ENCODE peak calls at places on chromosomes 2 and 18, in four cellular contexts. One of them, this sample, is unnamed. For H3K9me3, the result is how much of the 10 kb centered on the place peaks cover.

GRCh38 chr2:197615033-197615652 is 60.2 kb downstream of the RFTN2 start:
- DNase-seq in colonic mucosa: peak
- DNase-seq in tibial nerve: no peak
- DNase-seq in neural progenitor cell: no peak
- DNase-seq in this sample: peak

GRCh38 chr2:78718483-78718882 is 307.0 kb upstream of the REG3G start:
- DNase-seq in neural progenitor cell: no peak
- DNase-seq in tibial nerve: no peak
- DNase-seq in colonic mucosa: no peak
- DNase-seq in this sample: no peak

GRCh38 chr2:240298316-240298790 is 137.1 kb upstream of the GPC1 start:
- DNase-seq in colonic mucosa: no peak
- DNase-seq in neural progenitor cell: no peak
- DNase-seq in tibial nerve: no peak
- DNase-seq in this sample: no peak

GRCh38 chr2:9656270-9656766 is 25.5 kb upstream of the YWHAQ start:
- DNase-seq in neural progenitor cell: peak
- DNase-seq in colonic mucosa: no peak
- DNase-seq in tibial nerve: no peak
- DNase-seq in this sample: no peak

GRCh38 chr2:85890522-85891176 is 1.9 kb upstream of the ST3GAL5 start:
- DNase-seq in colonic mucosa: no peak
- DNase-seq in tibial nerve: no peak
- DNase-seq in neural progenitor cell: no peak
- DNase-seq in this sample: no peak

GRCh38 chr2:174878537-174879147 is 114.4 kb upstream of the CHRNA1 start:
- DNase-seq in neural progenitor cell: peak
- DNase-seq in colonic mucosa: no peak
- DNase-seq in tibial nerve: no peak
- DNase-seq in this sample: peak

GRCh38 chr18:57925706-57926105 is 118.3 kb upstream of the NEDD4L start:
- DNase-seq in neural progenitor cell: no peak
- DNase-seq in tibial nerve: no peak
- DNase-seq in colonic mucosa: no peak
- DNase-seq in this sample: no peak

GRCh38 chr2:20781656-20782265 is 41.1 kb downstream of the LDAH start:
- DNase-seq in colonic mucosa: no peak
- DNase-seq in tibial nerve: no peak
- DNase-seq in neural progenitor cell: peak
- DNase-seq in this sample: peak

GRCh38 chr2:215660687-215661086 is 224.8 kb upstream of the FN1 start:
- DNase-seq in colonic mucosa: no peak
- DNase-seq in neural progenitor cell: no peak
- DNase-seq in tibial nerve: no peak
- DNase-seq in this sample: no peak

GRCh38 chr2:148132400-148132799 is 111.5 kb downstream of the MBD5 start:
- DNase-seq in neural progenitor cell: no peak
- DNase-seq in colonic mucosa: no peak
- DNase-seq in tibial nerve: no peak
- DNase-seq in this sample: no peak

GRCh38 chr2:22691666-22692065 is 693.3 kb upstream of the KLHL29 start:
- DNase-seq in tibial nerve: no peak
- DNase-seq in colonic mucosa: no peak
- DNase-seq in neural progenitor cell: peak
- DNase-seq in this sample: no peak

GRCh38 chr18:48848641-48849143 is 102.1 kb downstream of the SMAD7 start:
- DNase-seq in colonic mucosa: no peak
- DNase-seq in tibial nerve: no peak
- DNase-seq in neural progenitor cell: peak
- DNase-seq in this sample: no peak

GRCh38 chr2:112601754-112602153 is 17.3 kb downstream of the CHCHD5 start:
- DNase-seq in neural progenitor cell: no peak
- DNase-seq in colonic mucosa: no peak
- DNase-seq in tibial nerve: no peak
- DNase-seq in this sample: no peak

GRCh38 chr18:8835556-8835955 is 130.2 kb downstream of the MTCL1 start:
- DNase-seq in neural progenitor cell: no peak
- DNase-seq in tibial nerve: no peak
- DNase-seq in colonic mucosa: no peak
- DNase-seq in this sample: no peak

GRCh38 chr2:96083064-96083889 is 33.1 kb downstream of the ADRA2B start:
- DNase-seq in colonic mucosa: peak
- DNase-seq in tibial nerve: no peak
- DNase-seq in neural progenitor cell: no peak
- DNase-seq in this sample: no peak

GRCh38 chr2:235854276-235854675 is 313.9 kb downstream of the GBX2 start:
- DNase-seq in neural progenitor cell: no peak
- DNase-seq in tibial nerve: no peak
- DNase-seq in colonic mucosa: no peak
- DNase-seq in this sample: no peak

GRCh38 chr18:48728204-48728833 is 189.5 kb downstream of the CTIF start:
- DNase-seq in tibial nerve: no peak
- DNase-seq in colonic mucosa: no peak
- DNase-seq in neural progenitor cell: no peak
- DNase-seq in this sample: no peak

GRCh38 chr2:38533180-38533579 is 69.5 kb downstream of the HNRNPLL start:
- DNase-seq in tibial nerve: no peak
- DNase-seq in colonic mucosa: no peak
- DNase-seq in neural progenitor cell: no peak
- DNase-seq in this sample: no peak

GRCh38 chr2:224922142-224922727 is 120.0 kb downstream of the DOCK10 start:
- DNase-seq in colonic mucosa: no peak
- DNase-seq in tibial nerve: no peak
- DNase-seq in neural progenitor cell: no peak
- DNase-seq in this sample: peak

GRCh38 chr2:72142743-72143440 is 4.8 kb downstream of the CYP26B1 start:
- DNase-seq in neural progenitor cell: peak
- DNase-seq in tibial nerve: peak
- DNase-seq in colonic mucosa: peak
- DNase-seq in this sample: peak
- H3K27ac ChIP-seq in neural progenitor cell: no peak
- H3K27ac ChIP-seq in tibial nerve: no peak
- H3K27ac ChIP-seq in colonic mucosa: no peak
- H3K27ac ChIP-seq in this sample: no peak

GRCh38 chr2:57313678-57314077 is 732.9 kb upstream of the VRK2 start:
- DNase-seq in tibial nerve: no peak
- DNase-seq in colonic mucosa: no peak
- DNase-seq in neural progenitor cell: no peak
- DNase-seq in this sample: no peak
- H3K9me3 ChIP-seq in tibial nerve: under half
- H3K9me3 ChIP-seq in colonic mucosa: under half
- H3K9me3 ChIP-seq in neural progenitor cell: under half
- H3K9me3 ChIP-seq in this sample: under half

GRCh38 chr2:74371421-74371820 is 8.7 kb downstream of the DCTN1 start:
- DNase-seq in tibial nerve: no peak
- DNase-seq in colonic mucosa: no peak
- DNase-seq in neural progenitor cell: no peak
- DNase-seq in this sample: no peak
- H3K4me3 ChIP-seq in tibial nerve: no peak
- H3K4me3 ChIP-seq in colonic mucosa: no peak
- H3K4me3 ChIP-seq in neural progenitor cell: no peak
- H3K4me3 ChIP-seq in this sample: no peak

GRCh38 chr2:42053791-42054656 is 6.2 kb downstream of the PKDCC start:
- DNase-seq in colonic mucosa: peak
- DNase-seq in neural progenitor cell: no peak
- DNase-seq in tibial nerve: no peak
- DNase-seq in this sample: peak

GRCh38 chr2:42051168-42052125 is 3.6 kb downstream of the PKDCC start:
- DNase-seq in neural progenitor cell: peak
- DNase-seq in tibial nerve: no peak
- DNase-seq in colonic mucosa: peak
- DNase-seq in this sample: no peak

GRCh38 chr2:42054657-42055430 is 7.0 kb downstream of the PKDCC start:
- DNase-seq in neural progenitor cell: no peak
- DNase-seq in colonic mucosa: peak
- DNase-seq in tibial nerve: no peak
- DNase-seq in this sample: peak

GRCh38 chr2:42053482-42053790 is 5.6 kb downstream of the PKDCC start:
- DNase-seq in colonic mucosa: no peak
- DNase-seq in tibial nerve: no peak
- DNase-seq in neural progenitor cell: no peak
- DNase-seq in this sample: no peak

GRCh38 chr2:42052702-42053481 is 5.1 kb downstream of the PKDCC start:
- DNase-seq in colonic mucosa: peak
- DNase-seq in neural progenitor cell: no peak
- DNase-seq in tibial nerve: no peak
- DNase-seq in this sample: no peak
- H3K27ac ChIP-seq in colonic mucosa: peak
- H3K27ac ChIP-seq in neural progenitor cell: peak
- H3K27ac ChIP-seq in tibial nerve: peak
- H3K27ac ChIP-seq in this sample: peak

GRCh38 chr2:210428415-210429179 is 48.0 kb downstream of the LANCL1 start:
- DNase-seq in tibial nerve: no peak
- DNase-seq in colonic mucosa: no peak
- DNase-seq in neural progenitor cell: no peak
- DNase-seq in this sample: no peak
- H3K9me3 ChIP-seq in tibial nerve: under half
- H3K9me3 ChIP-seq in colonic mucosa: under half
- H3K9me3 ChIP-seq in neural progenitor cell: under half
- H3K9me3 ChIP-seq in this sample: under half

GRCh38 chr18:3442894-3443293 is 7.1 kb upstream of the TGIF1 start:
- DNase-seq in neural progenitor cell: no peak
- DNase-seq in colonic mucosa: no peak
- DNase-seq in tibial nerve: no peak
- DNase-seq in this sample: no peak
- H3K4me3 ChIP-seq in neural progenitor cell: no peak
- H3K4me3 ChIP-seq in colonic mucosa: no peak
- H3K4me3 ChIP-seq in tibial nerve: no peak
- H3K4me3 ChIP-seq in this sample: no peak

GRCh38 chr2:128309341-128310093 is 9.2 kb downstream of the HS6ST1 start:
- DNase-seq in colonic mucosa: peak
- DNase-seq in neural progenitor cell: peak
- DNase-seq in tibial nerve: peak
- DNase-seq in this sample: peak

GRCh38 chr2:128311216-128311754 is 7.4 kb downstream of the HS6ST1 start:
- DNase-seq in neural progenitor cell: no peak
- DNase-seq in colonic mucosa: peak
- DNase-seq in tibial nerve: no peak
- DNase-seq in this sample: no peak

GRCh38 chr2:128310761-128311160 is 7.9 kb downstream of the HS6ST1 start:
- DNase-seq in neural progenitor cell: no peak
- DNase-seq in tibial nerve: no peak
- DNase-seq in colonic mucosa: peak
- DNase-seq in this sample: no peak

GRCh38 chr2:128308889-128309288 is 9.8 kb downstream of the HS6ST1 start:
- DNase-seq in neural progenitor cell: no peak
- DNase-seq in colonic mucosa: no peak
- DNase-seq in tibial nerve: no peak
- DNase-seq in this sample: no peak

DNA sequence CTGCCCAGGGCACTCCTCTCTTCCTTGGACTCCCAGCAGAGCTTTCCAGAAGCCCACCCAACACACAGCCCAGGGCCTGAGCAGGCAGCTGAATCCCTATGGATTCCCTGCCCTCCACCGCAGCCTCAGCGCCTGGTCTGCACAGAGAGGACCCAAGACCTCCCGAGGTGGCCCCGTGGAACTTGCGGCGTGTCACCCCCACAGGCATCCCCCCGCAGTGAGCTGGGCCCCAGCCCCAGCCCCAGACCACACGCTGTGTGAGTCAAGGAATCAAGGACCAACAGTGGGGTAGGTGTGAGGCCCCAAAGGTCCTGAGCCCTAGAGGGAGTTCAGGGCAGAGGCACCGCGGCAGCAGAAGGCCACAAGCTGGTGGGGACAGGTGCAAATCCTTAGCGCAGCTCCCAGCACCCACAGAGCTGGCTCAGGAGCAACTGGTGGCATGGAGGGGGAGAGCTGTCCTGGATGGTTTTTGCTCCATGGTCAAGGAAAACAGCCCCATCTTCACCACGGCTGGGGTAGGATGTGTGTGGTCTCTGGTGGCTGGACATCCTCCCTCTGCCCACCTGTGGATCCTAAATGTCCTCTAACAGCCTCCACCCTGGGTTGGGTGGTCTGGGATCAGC is 8.5 kb downstream of the HS6ST1 start:
- DNase-seq in colonic mucosa: peak
- DNase-seq in tibial nerve: peak
- DNase-seq in neural progenitor cell: no peak
- DNase-seq in this sample: no peak
- H3K27ac ChIP-seq in colonic mucosa: no peak
- H3K27ac ChIP-seq in tibial nerve: peak
- H3K27ac ChIP-seq in neural progenitor cell: no peak
- H3K27ac ChIP-seq in this sample: no peak

GRCh38 chr2:187497140-187497539 is 49.1 kb upstream of the CALCRL start:
- DNase-seq in colonic mucosa: no peak
- DNase-seq in tibial nerve: no peak
- DNase-seq in neural progenitor cell: no peak
- DNase-seq in this sample: no peak
- H3K9me3 ChIP-seq in colonic mucosa: under half
- H3K9me3 ChIP-seq in tibial nerve: under half
- H3K9me3 ChIP-seq in neural progenitor cell: under half
- H3K9me3 ChIP-seq in this sample: under half